ENCODE peak calls at places on chromosomes 7 and 10, in seven cellular contexts. H is stomach, J is transverse colon, M is NB4, I is A549, C is body of pancreas, B is testis. Y is an unnamed sample.

GRCh38 chr7:159026271-159027047 is 118.2 kb downstream of the VIPR2 start:
- DNase-seq in I (no peak), C (no peak), J (peak; percentile 7), B (peak; percentile 12), H (peak; percentile 25), M (no peak), Y (no peak)

GRCh38 chr10:31927597-31928530 is 767 bp downstream of the ARHGAP12 start:
- DNase-seq in I (peak; percentile 47), J (peak; percentile 62), H (peak; percentile 50), B (peak; percentile 58), C (peak; percentile 51), M (peak; percentile 80), Y (peak; percentile 19)

GRCh38 chr7:38185938-38186337 is 7.9 kb downstream of the STARD3NL start:
- DNase-seq in M (peak; percentile 27), I (no peak), C (no peak), B (no peak), H (no peak), J (no peak), Y (no peak)

GRCh38 chr7:55571534-55572377 is 546 bp downstream of the VOPP1 start:
- DNase-seq in H (peak; percentile 71), I (peak; percentile 71), B (peak; percentile 54), C (peak; percentile 63), M (peak; percentile 80), J (peak; percentile 78), Y (no peak)

GRCh38 chr7:36036590-36036989 is 116.5 kb upstream of the EEPD1 start:
- DNase-seq in B (no peak), M (no peak), C (no peak), J (no peak), I (no peak), H (no peak), Y (no peak)

GRCh38 chr7:1018334-1018695 is 26.0 kb upstream of the GPR146 start:
- DNase-seq in M (no peak), J (no peak), C (no peak), H (no peak), I (no peak), B (no peak), Y (no peak)

GRCh38 chr7:105990726-105991465 is 27.8 kb downstream of the CDHR3 start:
- DNase-seq in C (no peak), H (no peak), M (no peak), J (no peak), I (no peak), B (peak; percentile 69), Y (no peak)

GRCh38 chr7:36391436-36392198 is 2.0 kb downstream of the ANLN start:
- DNase-seq in C (no peak), M (peak; percentile 51), B (no peak), I (no peak), H (no peak), J (no peak), Y (no peak)

GRCh38 chr10:103470755-103471653 is 8.0 kb downstream of the CALHM3 start:
- DNase-seq in M (peak; percentile 99), B (peak; percentile 45), J (peak; percentile 71), H (peak; percentile 47), I (no peak), C (peak; percentile 61), Y (peak; percentile 47)

GRCh38 chr10:20988357-20988983 is 91.4 kb upstream of the NEBL start:
- DNase-seq in B (no peak), M (no peak), I (no peak), C (no peak), H (no peak), J (no peak), Y (no peak)

GRCh38 chr10:132297521-132297920 is 10.2 kb downstream of the STK32C start:
- DNase-seq in H (no peak), J (no peak), I (no peak), M (no peak), C (no peak), B (no peak), Y (no peak)

GRCh38 chr7:91517408-91517807 is 253.2 kb downstream of the FZD1 start:
- DNase-seq in M (no peak), J (no peak), B (no peak), H (no peak), I (no peak), C (no peak), Y (no peak)

GRCh38 chr10:1571587-1572237 is 165.6 kb downstream of the ADARB2 start:
- DNase-seq in M (no peak), C (no peak), H (no peak), I (no peak), B (no peak), J (no peak), Y (no peak)

GRCh38 chr7:16753932-16754571 is 497 bp downstream of the TSPAN13 start:
- DNase-seq in C (peak; percentile 54), H (peak; percentile 50), I (no peak), M (peak; percentile 54), J (peak; percentile 50), B (peak; percentile 55), Y (no peak)

GRCh38 chr10:113576853-113577252 is 24.0 kb downstream of the HABP2 start:
- DNase-seq in B (no peak), H (no peak), M (peak; percentile 39), J (no peak), C (no peak), I (no peak), Y (no peak)

GRCh38 chr10:12628964-12629766 is 279.8 kb downstream of the CAMK1D start:
- DNase-seq in B (no peak), J (peak; percentile 51), C (peak; percentile 24), H (no peak), M (no peak), I (no peak), Y (no peak)

DNA sequence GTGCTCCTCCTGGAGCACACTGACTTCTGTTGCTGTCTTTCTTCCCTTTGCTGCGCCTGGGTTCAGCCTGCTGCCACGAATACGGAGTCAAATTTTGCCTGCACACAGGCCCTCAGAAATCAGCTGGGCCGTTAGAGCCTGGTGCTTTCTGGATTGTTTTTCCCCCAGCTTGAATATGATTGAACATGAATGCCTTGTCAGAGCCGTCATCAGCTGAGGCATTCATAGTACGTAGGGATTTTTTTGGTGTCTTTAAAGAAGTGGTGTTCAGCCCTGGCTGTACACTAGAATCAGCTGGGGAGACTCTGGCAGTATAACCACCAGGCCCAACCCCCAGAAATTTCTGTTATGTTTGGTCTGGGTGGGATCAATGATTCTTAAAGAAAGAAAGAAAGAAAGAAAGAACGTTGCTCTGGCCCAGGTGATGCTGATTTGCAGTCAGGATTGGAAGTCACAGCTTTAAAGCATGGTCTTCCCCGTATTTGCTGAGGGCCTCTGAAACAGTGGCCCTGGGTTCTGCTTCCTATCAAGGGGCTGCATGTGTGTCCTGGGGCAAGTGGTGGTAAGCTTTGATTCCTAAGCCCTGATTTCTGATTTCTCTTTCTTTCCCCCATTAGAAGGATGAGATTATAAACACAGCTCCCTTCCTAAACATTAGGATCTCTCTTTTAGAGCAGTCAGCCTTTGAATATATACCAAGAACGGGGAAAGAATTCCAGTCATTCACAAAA is 24.7 kb downstream of the NUB1 start:
- DNase-seq in I (no peak), J (no peak), H (no peak), B (no peak), C (no peak), M (no peak), Y (no peak)
- TF ChIP-seq POLR2A in I (no peak), J (no peak), H (no peak), B (no peak), C (no peak), M (no peak), Y (no peak)

DNA sequence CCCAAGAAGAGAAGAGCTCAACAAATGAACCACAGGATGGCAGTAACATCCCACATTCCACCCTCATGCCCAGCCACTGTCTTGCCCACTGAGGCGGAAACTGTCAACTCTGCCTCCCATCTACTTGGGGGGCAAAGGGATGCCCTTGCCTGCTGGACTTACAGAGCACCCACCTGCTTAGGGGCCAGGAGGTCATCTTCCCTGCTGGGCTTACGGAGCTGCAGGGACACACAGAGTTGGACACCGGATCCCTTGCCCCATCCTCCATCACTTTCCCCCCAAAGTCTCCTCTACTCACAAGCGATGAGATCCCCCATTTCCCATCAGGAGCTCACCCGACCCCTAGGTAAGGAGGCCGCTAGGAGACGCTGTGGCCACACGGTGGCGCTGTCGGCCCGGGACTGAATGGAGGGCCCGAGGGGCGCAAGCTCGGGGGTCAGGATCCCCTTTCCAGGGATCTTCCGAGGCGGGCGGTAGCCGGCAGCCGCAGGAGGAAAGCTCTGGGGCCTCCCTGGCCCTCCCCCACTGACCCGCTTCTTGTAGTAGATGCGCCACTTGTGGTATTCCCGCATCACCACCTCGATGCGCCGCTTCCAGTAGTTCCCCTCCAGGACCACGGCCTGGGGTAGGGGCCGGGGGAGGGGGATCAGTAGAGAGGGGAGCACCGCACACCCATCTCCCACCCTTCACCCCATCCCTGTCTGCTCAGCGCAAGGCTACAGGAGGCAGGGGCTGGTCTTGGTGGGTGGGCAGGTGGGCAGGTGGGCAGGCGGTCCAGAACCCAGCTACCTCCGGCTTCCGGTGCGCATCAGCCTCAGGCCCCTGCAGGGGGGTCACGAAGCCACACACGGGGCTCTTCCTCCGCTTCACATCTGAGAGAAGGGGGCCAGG is 17.3 kb downstream of the MLXIPL start:
- DNase-seq in C (no peak), M (peak; percentile 75), I (peak; percentile 84), B (peak; percentile 70), J (peak; percentile 48), H (peak; percentile 59), Y (no peak)
- H3K4me3 ChIP-seq in C (no peak overlapping the region), M (no peak overlapping the region), I (no peak overlapping the region), B (peak overlapping the region; percentile 34), J (no peak overlapping the region), H (no peak overlapping the region), Y (no peak overlapping the region)

GRCh38 chr10:62811159-62811875 is 4.8 kb downstream of the EGR2 start:
- DNase-seq in C (no peak), M (no peak), I (no peak), H (no peak), B (no peak), J (no peak), Y (no peak)
- TF ChIP-seq POLR2A in C (no peak), M (no peak), I (no peak), H (no peak), B (no peak), J (no peak), Y (no peak)

GRCh38 chr7:116028808-116029207 is 1.8 kb downstream of the TFEC start:
- DNase-seq in C (no peak), M (no peak), J (no peak), H (no peak), B (no peak), I (no peak), Y (no peak)

GRCh38 chr7:116032886-116033285 is 2.3 kb upstream of the TFEC start:
- DNase-seq in B (no peak), J (no peak), C (no peak), H (no peak), I (no peak), M (no peak), Y (no peak)

GRCh38 chr7:116025098-116025809 is 5.3 kb downstream of the TFEC start:
- DNase-seq in B (no peak), C (peak; percentile 3), M (no peak), H (no peak), I (no peak), J (no peak), Y (no peak)

GRCh38 chr7:116034411-116034810 is 3.8 kb upstream of the TFEC start:
- DNase-seq in C (no peak), I (no peak), J (no peak), B (no peak), H (no peak), M (no peak), Y (no peak)

DNA sequence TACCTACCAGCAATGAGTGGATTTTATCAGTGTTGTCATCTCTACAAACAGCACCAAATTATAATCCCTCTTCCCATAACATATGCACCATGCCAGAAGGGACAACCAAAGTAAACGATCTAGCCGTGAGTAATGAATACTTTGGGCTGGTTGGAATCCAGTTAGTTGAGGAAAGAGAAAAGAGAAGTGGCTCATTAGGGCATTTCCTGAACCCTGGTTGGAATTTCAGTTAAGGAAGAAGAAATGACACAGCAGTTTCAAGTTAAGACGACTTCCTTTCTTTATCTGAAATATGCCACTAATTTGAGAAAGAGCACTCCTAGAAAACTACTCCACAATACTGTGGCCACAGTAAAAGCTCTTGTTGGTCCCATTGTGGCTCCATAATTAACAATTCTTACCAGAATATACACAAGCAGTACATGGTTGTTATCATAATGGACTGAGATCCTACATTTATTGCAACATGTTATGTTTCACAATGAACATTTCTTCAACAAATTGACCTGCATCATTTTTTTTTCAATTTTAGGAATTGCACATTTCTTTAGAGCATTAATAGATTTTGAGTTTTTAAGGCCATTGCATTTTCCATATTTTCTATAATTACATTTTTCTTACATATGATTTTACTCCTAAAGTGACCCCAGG is at the start of gene TFEC:
- DNase-seq in J (no peak), H (no peak), I (no peak), M (peak; percentile 58), B (no peak), C (no peak), Y (no peak)
- H3K4me3 ChIP-seq in J (no peak within 1 kb of the TSS), H (peak within 1 kb of the TSS; percentile 13), I (no peak within 1 kb of the TSS), M (no peak within 1 kb of the TSS), B (no peak within 1 kb of the TSS), C (no peak within 1 kb of the TSS), Y (no peak within 1 kb of the TSS)